ENCODE peak calls at places on chromosomes 13 and 19, in ten cellular contexts. P is AG09309, K is lower lobe of right lung, I is cardiac fibroblast, V is left lung, A is RWPE1, X is GM13976, Q is adrenal gland, G is GM06990, B is NB4. C is an unnamed sample.

GRCh38 chr13:26067601-26068000 is 15.8 kb upstream of the SHISA2 start:
- DNase-seq in P (no peak), K (no peak), I (no peak), V (no peak), A (no peak), X (no peak), Q (no peak), G (no peak), B (no peak), C (no peak)

GRCh38 chr19:51695088-51695487 is 2.0 kb downstream of the SPACA6 start:
- DNase-seq in P (no peak), K (no peak), I (no peak), V (no peak), A (no peak), X (no peak), Q (no peak), G (no peak), B (no peak), C (no peak)

GRCh38 chr19:53927745-53928144 is 18.7 kb downstream of the CACNG7 start:
- DNase-seq in P (peak), K (no peak), I (peak), V (no peak), A (peak), X (no peak), Q (peak), G (no peak), B (peak), C (peak)

GRCh38 chr13:98482476-98483444 is 94.1 kb downstream of the STK24 start:
- DNase-seq in P (no peak), K (peak), I (peak), V (peak), A (peak), X (peak), Q (peak), G (peak), B (peak), C (peak)

GRCh38 chr13:29737061-29737460 is 113.4 kb downstream of the UBL3 start:
- DNase-seq in P (no peak), K (no peak), I (no peak), V (no peak), A (no peak), X (no peak), Q (no peak), G (no peak), B (no peak), C (no peak)

GRCh38 chr13:108070491-108070890 is 144.8 kb downstream of the LIG4 start:
- DNase-seq in P (no peak), K (no peak), I (no peak), V (no peak), A (no peak), X (no peak), Q (no peak), G (no peak), B (no peak), C (peak)

GRCh38 chr13:72808917-72809500 is 27.1 kb downstream of the PIBF1 start:
- DNase-seq in P (no peak), K (no peak), I (peak), V (no peak), A (peak), X (peak), Q (no peak), G (no peak), B (peak), C (peak)

GRCh38 chr13:69324109-69324886 is 783.3 kb upstream of the ATXN8OS start:
- DNase-seq in P (no peak), K (no peak), I (peak), V (no peak), A (no peak), X (no peak), Q (no peak), G (no peak), B (peak), C (peak)

GRCh38 chr13:36999054-36999927 is at the start of gene ALG5:
- DNase-seq in P (peak), K (peak), I (peak), V (peak), A (peak), X (peak), Q (peak), G (peak), B (peak), C (peak)

GRCh38 chr13:100854091-100854490 is 179.5 kb upstream of the TMTC4 start:
- DNase-seq in P (no peak), K (no peak), I (no peak), V (no peak), A (no peak), X (no peak), Q (no peak), G (no peak), B (no peak), C (no peak)

GRCh38 chr13:101140936-101141335 is 275.4 kb downstream of the NALCN start:
- DNase-seq in P (no peak), K (no peak), I (no peak), V (no peak), A (no peak), X (no peak), Q (no peak), G (no peak), B (no peak), C (no peak)

GRCh38 chr13:20512042-20512683 is 13.5 kb downstream of the CRYL1 start:
- DNase-seq in P (no peak), K (no peak), I (no peak), V (no peak), A (no peak), X (no peak), Q (no peak), G (no peak), B (peak), C (no peak)

GRCh38 chr13:25281937-25282332 is 5.4 kb downstream of the MTMR6 start:
- DNase-seq in P (no peak), K (no peak), I (no peak), V (no peak), A (no peak), X (no peak), Q (no peak), G (no peak), B (no peak), C (no peak)

GRCh38 chr13:26529441-26529840 is 28.0 kb upstream of the WASF3 start:
- DNase-seq in P (peak), K (no peak), I (peak), V (no peak), A (peak), X (peak), Q (peak), G (no peak), B (peak), C (peak)

GRCh38 chr13:48667136-48667535 is 13.4 kb downstream of the CYSLTR2 start:
- DNase-seq in P (no peak), K (no peak), I (no peak), V (no peak), A (no peak), X (no peak), Q (no peak), G (no peak), B (no peak), C (no peak)

GRCh38 chr19:34733266-34733825 is 697 bp upstream of the ZNF181 start:
- DNase-seq in P (no peak), K (peak), I (no peak), V (no peak), A (no peak), X (peak), Q (no peak), G (no peak), B (peak), C (no peak)

GRCh38 chr19:6632002-6632621 is 37.8 kb downstream of the TNFSF14 start:
- DNase-seq in P (peak), K (no peak), I (peak), V (no peak), A (peak), X (peak), Q (peak), G (peak), B (peak), C (peak)

GRCh38 chr19:56071151-56071550 is 49.9 kb downstream of the ZNF787 start:
- DNase-seq in P (no peak), K (no peak), I (peak), V (no peak), A (no peak), X (no peak), Q (no peak), G (no peak), B (peak), C (peak)
- TF ChIP-seq CTCF in P (peak), K (no peak), I (peak), V (no peak), A (no peak), X (no peak), Q (peak), G (peak), B (peak), C (peak)

GRCh38 chr13:39273953-39274352 is 235.7 kb downstream of the NHLRC3 start:
- DNase-seq in P (no peak), K (no peak), I (peak), V (no peak), A (peak), X (peak), Q (no peak), G (no peak), B (peak), C (peak)
- TF ChIP-seq CTCF in P (peak), K (no peak), I (no peak), V (no peak), A (peak), X (peak), Q (no peak), G (peak), B (peak), C (peak)

DNA sequence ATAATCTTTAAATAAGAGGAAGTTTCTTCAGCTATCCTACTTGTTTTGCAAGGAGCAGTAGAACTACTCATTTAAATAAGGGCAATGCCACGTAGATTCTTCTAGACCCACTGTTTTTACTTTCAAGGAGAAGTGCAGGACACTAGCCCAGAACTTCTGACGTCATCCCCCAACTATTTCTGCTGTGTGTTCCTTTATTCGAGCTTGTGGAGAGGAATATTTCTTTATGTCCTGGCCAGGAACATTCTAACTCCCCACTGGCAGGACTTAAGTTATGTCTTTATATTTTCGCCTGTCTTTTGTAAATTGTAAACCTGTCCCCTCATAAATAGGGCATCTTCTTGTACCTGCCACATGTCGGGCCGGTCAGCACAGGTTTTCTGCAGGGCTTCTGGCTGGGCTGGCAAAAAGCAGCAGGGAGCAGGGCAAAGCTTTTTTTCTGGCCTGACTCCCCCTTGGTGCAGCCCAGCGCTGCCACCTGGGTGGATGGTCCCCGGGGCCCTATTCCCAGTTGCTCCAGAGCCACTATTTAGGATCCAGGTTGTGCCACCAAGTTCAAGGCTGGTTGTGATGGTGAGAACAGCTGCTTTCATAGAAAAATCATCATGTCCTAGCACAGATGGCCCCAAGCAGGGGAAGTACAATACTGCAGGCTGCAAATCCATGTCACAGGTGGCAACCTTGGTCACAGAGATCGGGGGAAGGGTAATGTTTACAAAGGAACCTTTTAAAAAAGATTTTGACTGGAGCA is 1.8 kb downstream of the MBNL2 start:
- DNase-seq in P (peak), K (no peak), I (peak), V (no peak), A (peak), X (no peak), Q (peak), G (peak), B (peak), C (peak)
- TF ChIP-seq CTCF in P (no peak), K (no peak), I (no peak), V (no peak), A (no peak), X (no peak), Q (no peak), G (no peak), B (no peak), C (no peak)

GRCh38 chr13:114140131-114140908 is 7.9 kb upstream of the RASA3 start:
- DNase-seq in P (no peak), K (no peak), I (no peak), V (peak), A (no peak), X (no peak), Q (no peak), G (no peak), B (peak), C (no peak)

GRCh38 chr13:114142640-114143490 is 10.4 kb upstream of the RASA3 start:
- DNase-seq in P (no peak), K (peak), I (no peak), V (peak), A (no peak), X (no peak), Q (no peak), G (peak), B (peak), C (no peak)

GRCh38 chr13:114142137-114142550 is 9.7 kb upstream of the RASA3 start:
- DNase-seq in P (no peak), K (no peak), I (no peak), V (no peak), A (no peak), X (no peak), Q (no peak), G (no peak), B (no peak), C (no peak)

GRCh38 chr13:114140909-114141255 is 8.5 kb upstream of the RASA3 start:
- DNase-seq in P (no peak), K (no peak), I (no peak), V (peak), A (no peak), X (no peak), Q (no peak), G (peak), B (no peak), C (no peak)

GRCh38 chr13:114141261-114141996 is 9.0 kb upstream of the RASA3 start:
- DNase-seq in P (no peak), K (no peak), I (no peak), V (no peak), A (no peak), X (no peak), Q (no peak), G (no peak), B (no peak), C (no peak)
- TF ChIP-seq CTCF in P (no peak), K (no peak), I (no peak), V (no peak), A (no peak), X (no peak), Q (no peak), G (no peak), B (no peak), C (no peak)

DNA sequence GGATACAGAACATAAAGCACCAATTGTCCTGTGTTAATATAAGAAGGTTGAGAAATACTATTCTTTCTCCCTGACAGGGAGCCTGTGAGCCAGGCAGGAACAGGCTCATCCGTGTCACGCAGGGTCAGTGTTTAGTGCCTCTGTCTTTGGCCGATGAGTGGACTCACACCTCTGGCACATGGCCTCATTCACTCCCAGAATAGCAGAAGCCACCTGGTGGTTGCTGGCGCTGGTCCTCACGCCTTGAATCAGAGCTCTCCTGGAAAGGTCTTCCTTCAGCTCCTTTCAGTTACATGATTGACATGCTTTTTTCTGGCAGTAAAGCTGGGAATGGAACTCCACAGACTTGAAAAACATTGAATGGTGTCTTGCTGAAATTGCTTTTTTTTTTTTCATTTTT is 28.1 kb upstream of the SIAH3 start:
- DNase-seq in P (no peak), K (no peak), I (peak), V (no peak), A (peak), X (no peak), Q (peak), G (no peak), B (peak), C (peak)
- TF ChIP-seq CTCF in P (no peak), K (no peak), I (peak), V (no peak), A (peak), X (no peak), Q (peak), G (peak), B (no peak), C (peak)

DNA sequence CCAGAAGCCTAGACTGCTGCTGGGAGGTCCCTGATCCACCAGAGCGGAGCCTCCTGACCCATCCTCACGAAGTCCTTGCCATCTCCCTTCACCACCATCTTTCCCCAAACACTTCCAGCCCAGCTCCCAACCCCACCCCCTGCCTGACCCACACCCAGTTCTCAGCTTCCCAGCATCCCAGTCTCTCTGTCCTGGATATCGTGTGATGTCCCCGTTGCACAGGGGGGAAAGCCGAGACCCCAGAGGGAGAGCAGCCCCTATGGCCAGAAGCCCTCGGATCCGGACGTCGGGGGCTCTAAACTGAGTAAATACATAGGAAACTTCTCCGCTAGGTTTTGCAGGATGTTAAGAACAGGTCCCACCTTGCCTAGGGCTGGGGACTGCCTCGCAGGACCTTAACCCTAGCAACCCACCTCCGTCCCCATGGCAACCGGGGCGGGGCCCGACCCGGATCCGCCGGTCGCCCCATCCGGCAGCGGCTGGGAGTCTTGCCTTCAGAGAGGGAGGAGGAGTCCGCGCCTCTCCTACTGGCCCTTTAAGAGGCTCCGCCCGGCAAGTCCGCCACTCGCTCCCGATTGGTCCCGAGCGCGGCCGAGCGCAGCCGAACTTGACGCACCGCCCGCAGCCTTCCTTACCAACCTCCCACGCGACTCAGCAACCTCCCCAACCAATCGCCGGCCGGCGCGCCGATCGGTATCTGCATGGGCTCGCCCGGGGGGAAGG is 451 bp upstream of the HMG20B start:
- DNase-seq in P (peak), K (peak), I (peak), V (peak), A (peak), X (peak), Q (peak), G (peak), B (peak), C (peak)
- TF ChIP-seq CTCF in P (no peak), K (no peak), I (no peak), V (no peak), A (no peak), X (no peak), Q (no peak), G (no peak), B (no peak), C (no peak)

GRCh38 chr19:45790942-45791341 is 1.7 kb downstream of the DMWD start:
- DNase-seq in P (no peak), K (no peak), I (no peak), V (no peak), A (no peak), X (no peak), Q (no peak), G (peak), B (peak), C (no peak)

GRCh38 chr19:45791744-45792481 is 732 bp downstream of the DMWD start:
- DNase-seq in P (no peak), K (no peak), I (no peak), V (no peak), A (no peak), X (no peak), Q (peak), G (no peak), B (no peak), C (no peak)

GRCh38 chr19:45793178-45793564 is 526 bp upstream of the DMWD start:
- DNase-seq in P (no peak), K (no peak), I (no peak), V (no peak), A (no peak), X (no peak), Q (no peak), G (no peak), B (no peak), C (no peak)

GRCh38 chr19:45794627-45795026 is 2.0 kb upstream of the DMWD start:
- DNase-seq in P (no peak), K (no peak), I (no peak), V (no peak), A (no peak), X (no peak), Q (no peak), G (no peak), B (no peak), C (no peak)

DNA sequence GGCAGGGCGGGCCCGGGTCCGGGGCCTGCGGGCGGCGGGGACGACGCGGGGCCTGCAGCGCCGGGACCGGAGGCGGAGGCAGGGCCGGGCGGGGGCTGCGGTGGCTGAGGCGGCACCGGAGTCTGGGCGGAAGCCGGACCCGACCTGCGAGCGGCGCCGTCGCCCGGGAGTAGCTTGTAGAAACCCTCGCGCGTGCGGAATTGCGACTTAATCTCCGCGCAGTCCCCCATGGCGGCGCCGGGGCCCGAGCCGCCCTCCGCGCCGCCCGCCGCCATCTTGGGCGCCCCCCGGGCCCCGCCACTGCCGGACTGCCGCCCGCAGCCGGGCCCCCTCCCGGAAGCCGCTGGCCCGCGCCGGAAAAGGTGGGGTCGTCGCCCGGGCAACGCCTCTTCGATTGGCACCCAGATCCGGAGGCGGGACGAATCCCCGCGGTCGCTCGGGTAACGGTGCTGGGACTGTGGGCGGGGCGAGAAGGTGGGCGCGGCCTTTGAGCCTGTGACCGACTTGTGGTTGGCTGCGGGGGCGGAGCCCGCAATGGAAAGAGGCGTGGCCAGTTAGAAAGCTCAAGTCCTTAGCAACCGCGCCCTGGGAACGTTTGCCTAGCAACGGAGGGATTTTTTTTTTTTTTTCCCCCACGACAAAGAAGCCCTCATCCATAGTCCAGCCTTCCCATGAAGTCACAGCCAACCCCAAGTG is at the start of gene DMWD:
- DNase-seq in P (peak), K (peak), I (peak), V (peak), A (peak), X (peak), Q (peak), G (peak), B (peak), C (peak)
- TF ChIP-seq CTCF in P (no peak), K (no peak), I (no peak), V (no peak), A (no peak), X (no peak), Q (no peak), G (no peak), B (no peak), C (no peak)